ENCODE peak calls at places on chromosomes 4 and X, in seven cellular contexts. D is MCF 10A; U is cardiac muscle cell; F is activated naive CD4-positive, alpha-beta T cell treated with anti-CD3 and anti-CD28 coated beads, Interleukin-2, amount 50 U/mL, for 16 hours; I is SJSA1; E is coronary artery; V is stimulated activated CD4-positive, alpha-beta T cell treated with anti-CD3 and anti-CD28 coated beads, Interleukin-2, amount 100 ng/mL, for 48 hours. R is an unnamed sample.
A peak's percentile ranks its signal among the peaks of the same experiment; 100 is the strongest.

GRCh38 chr4:88012652-88013051 is 5.2 kb downstream of the PKD2 start:
- DNase-seq in I (no peak), D (no peak), E (no peak), U (no peak), F (no peak), V (no peak), R (no peak)

GRCh38 chrX:54358424-54359211 is 772 bp upstream of the WNK3 start:
- DNase-seq in I (no peak), U (peak; percentile 82), D (no peak), F (peak; percentile 64), V (peak; percentile 11), E (peak; percentile 72), R (peak; percentile 16)

GRCh38 chr4:169341490-169341889 is 70.7 kb upstream of the SH3RF1 start:
- DNase-seq in E (no peak), D (no peak), F (no peak), U (peak; percentile 67), V (no peak), I (no peak), R (no peak)

GRCh38 chr4:84319124-84319523 is 180.0 kb downstream of the NKX6-1 start:
- DNase-seq in E (no peak), U (peak; percentile 1), D (peak; percentile 91), F (no peak), V (no peak), I (no peak), R (no peak)

GRCh38 chr4:909821-910220 is 22.3 kb downstream of the GAK start:
- DNase-seq in V (no peak), I (no peak), U (no peak), E (no peak), D (no peak), F (no peak), R (no peak)

GRCh38 chr4:55378617-55379467 is 16.9 kb upstream of the TMEM165 start:
- DNase-seq in D (peak; percentile 85), I (peak; percentile 57), E (no peak), U (no peak), F (no peak), V (no peak), R (no peak)

GRCh38 chr4:183828125-183828524 is 77.0 kb upstream of the STOX2 start:
- DNase-seq in U (no peak), E (no peak), V (no peak), D (peak; percentile 48), F (no peak), I (no peak), R (no peak)

GRCh38 chrX:40834225-40834624 is 98.9 kb upstream of the MED14 start:
- DNase-seq in U (no peak), V (no peak), E (no peak), F (no peak), D (no peak), I (no peak), R (no peak)

GRCh38 chr4:168577624-168578023 is 80.8 kb downstream of the PALLD start:
- DNase-seq in V (no peak), F (no peak), E (no peak), I (no peak), U (no peak), D (no peak), R (no peak)

GRCh38 chrX:1249101-1249887 is 19.3 kb upstream of the CSF2RA start:
- DNase-seq in D (no peak), E (no peak), V (peak; percentile 17), F (peak; percentile 52), I (no peak), U (peak; percentile 2), R (peak; percentile 55)

GRCh38 chr4:74906771-74907170 is 26.1 kb upstream of the PARM1 start:
- DNase-seq in U (no peak), E (no peak), V (no peak), F (no peak), I (no peak), D (no peak), R (no peak)

GRCh38 chr4:93199492-93199891 is 629.1 kb upstream of the ATOH1 start:
- DNase-seq in E (no peak), U (peak; percentile 67), D (peak; percentile 63), F (no peak), V (no peak), I (no peak), R (peak; percentile 1)

GRCh38 chrX:107429090-107429489 is 20.4 kb upstream of the FRMPD3 start:
- DNase-seq in I (no peak), F (peak; percentile 15), D (peak; percentile 62), U (peak; percentile 39), E (no peak), V (no peak), R (no peak)

GRCh38 chr4:53775381-53775780 is 184.1 kb upstream of the LNX1 start:
- DNase-seq in D (no peak), U (no peak), I (no peak), E (no peak), V (no peak), F (no peak), R (no peak)

GRCh38 chrX:11064851-11065600 is 46.1 kb upstream of the HCCS start:
- DNase-seq in E (no peak), F (no peak), I (peak; percentile 53), D (peak; percentile 33), V (no peak), U (peak; percentile 82), R (no peak)

GRCh38 chr4:165131247-165131832 is 18.7 kb upstream of the TMEM192 start:
- DNase-seq in E (no peak), D (peak; percentile 78), V (peak; percentile 90), U (peak; percentile 71), I (peak; percentile 64), F (peak; percentile 78), R (peak; percentile 30)

GRCh38 chrX:119465555-119465954 is 2.7 kb upstream of the SLC25A5 start:
- DNase-seq in D (no peak), I (no peak), V (no peak), F (no peak), U (no peak), E (no peak), R (no peak)

GRCh38 chr4:17578482-17578891 is 1.5 kb downstream of the LAP3 start:
- DNase-seq in E (no peak), V (no peak), D (no peak), U (no peak), F (no peak), I (no peak), R (no peak)

GRCh38 chr4:176363072-176363471 is 43.3 kb downstream of the SPCS3 start:
- DNase-seq in I (no peak), V (no peak), E (no peak), D (no peak), F (no peak), U (no peak), R (no peak)

GRCh38 chr4:23789765-23790164 is 100.1 kb downstream of the PPARGC1A start:
- DNase-seq in E (peak; percentile 86), U (peak; percentile 58), D (peak; percentile 81), I (no peak), F (no peak), V (no peak), R (peak; percentile 19)

GRCh38 chr4:168907119-168907698 is 102.8 kb downstream of the CBR4 start:
- DNase-seq in U (no peak), D (no peak), E (no peak), V (no peak), F (no peak), I (peak; percentile 84), R (no peak)

GRCh38 chr4:83356899-83357661 is 22.4 kb upstream of the HPSE start:
- DNase-seq in D (peak; percentile 90), V (no peak), U (peak; percentile 96), E (no peak), I (no peak), F (no peak), R (peak; percentile 13)

GRCh38 chrX:74383611-74384010 is 37.7 kb upstream of the SLC16A2 start:
- DNase-seq in F (no peak), E (no peak), I (peak; percentile 39), D (peak; percentile 56), U (peak; percentile 74), V (peak; percentile 2), R (peak; percentile 12)

GRCh38 chr4:114015444-114015899 is 36.0 kb upstream of the ARSJ start:
- DNase-seq in I (peak; percentile 86), E (no peak), U (peak; percentile 94), V (no peak), F (no peak), D (peak; percentile 98), R (peak; percentile 17)

GRCh38 chr4:48141048-48141447 is 7.0 kb upstream of the TXK start:
- DNase-seq in F (no peak), D (peak; percentile 48), U (peak; percentile 63), E (no peak), V (no peak), I (no peak), R (no peak)

GRCh38 chrX:20711366-20711765 is 444.7 kb upstream of the RPS6KA3 start:
- DNase-seq in F (no peak), U (no peak), V (no peak), I (no peak), D (no peak), E (no peak), R (no peak)

GRCh38 chr4:33625762-33626161 is 2618.6 kb downstream of the ARAP2 start:
- DNase-seq in E (no peak), I (no peak), D (peak; percentile 18), V (no peak), U (peak; percentile 2), F (no peak), R (no peak)

GRCh38 chr4:143375326-143376073 is 38.8 kb downstream of the GAB1 start:
- DNase-seq in I (no peak), U (no peak), V (no peak), E (no peak), F (no peak), D (peak; percentile 34), R (no peak)

GRCh38 chrX:74286950-74287349 is 17.0 kb upstream of the ZCCHC13 start:
- DNase-seq in I (no peak), E (no peak), F (no peak), D (peak; percentile 16), V (no peak), U (peak; percentile 7), R (no peak)

GRCh38 chrX:74015379-74016019 is 288.5 kb upstream of the ZCCHC13 start:
- DNase-seq in E (no peak), V (peak; percentile 36), U (peak; percentile 80), F (peak; percentile 46), D (peak; percentile 86), I (peak; percentile 56), R (peak; percentile 17)

GRCh38 chrX:30657542-30658238 is 4.5 kb downstream of the GK start:
- DNase-seq in I (no peak), V (no peak), D (peak; percentile 36), E (no peak), U (peak; percentile 14), F (peak; percentile 17), R (no peak)

GRCh38 chr4:83618431-83618830 is 82.5 kb downstream of the GPAT3 start:
- DNase-seq in U (peak; percentile 55), F (no peak), V (no peak), I (peak; percentile 59), E (no peak), D (peak; percentile 58), R (peak; percentile 25)

GRCh38 chr4:53003959-53004358 is 141.8 kb downstream of the RASL11B start:
- DNase-seq in U (no peak), D (no peak), F (no peak), V (no peak), I (no peak), E (no peak), R (no peak)

GRCh38 chr4:84750956-84751275 is 168.0 kb downstream of the CDS1 start:
- DNase-seq in D (no peak), E (no peak), U (no peak), I (no peak), F (no peak), V (no peak), R (no peak)

GRCh38 chr4:81040175-81040659 is 9.7 kb downstream of the BMP3 start:
- DNase-seq in F (no peak), I (no peak), U (peak; percentile 55), D (peak; percentile 60), V (no peak), E (no peak), R (no peak)

R was measured in H54.